ENCODE peak calls at places on chromosome 21, in four cellular contexts. H is GM12865, L is right lobe of liver, A is cardiac fibroblast. E is an unnamed sample.

GRCh38 chr21:19440792-19441494 is 1037.4 kb upstream of the TMPRSS15 start:
- DNase-seq in H (peak; percentile 15), A (no peak), L (no peak), E (no peak)

GRCh38 chr21:46594276-46594675 is 10.6 kb downstream of the S100B start:
- DNase-seq in H (no peak), A (no peak), L (no peak), E (no peak)

GRCh38 chr21:25717491-25718139 is 17.1 kb downstream of the ATP5PF start:
- DNase-seq in A (peak; percentile 68), L (no peak), H (no peak), E (no peak)

GRCh38 chr21:25107708-25108107 is 499.6 kb downstream of the MRPL39 start:
- DNase-seq in L (no peak), A (peak; percentile 74), H (no peak), E (no peak)

GRCh38 chr21:33403128-33403785 is at the start of gene IFNGR2:
- DNase-seq in L (peak; percentile 73), A (no peak), H (peak; percentile 76), E (no peak)

GRCh38 chr21:15848632-15849031 is 118.8 kb downstream of the USP25 start:
- DNase-seq in A (peak; percentile 73), H (no peak), L (no peak), E (no peak)

GRCh38 chr21:16420086-16420724 is 690.4 kb downstream of the USP25 start:
- DNase-seq in H (no peak), L (peak; percentile 33), A (peak; percentile 83), E (no peak)

GRCh38 chr21:28883931-28884330 is 108.7 kb downstream of the LTN1 start:
- DNase-seq in A (no peak), L (no peak), H (no peak), E (peak; percentile 10)

GRCh38 chr21:38985423-38986378 is 180.0 kb downstream of the ETS2 start:
- DNase-seq in H (peak; percentile 38), L (peak; percentile 41), A (peak; percentile 93), E (peak; percentile 96)

GRCh38 chr21:18812308-18812707 is 408.7 kb upstream of the TMPRSS15 start:
- DNase-seq in A (no peak), H (no peak), L (no peak), E (no peak)

GRCh38 chr21:32772281-32773047 is 909 bp upstream of the PAXBP1 start:
- DNase-seq in A (peak; percentile 46), L (peak; percentile 41), H (peak; percentile 63), E (no peak)

GRCh38 chr21:32578107-32578691 is 7.1 kb downstream of the TCP10L start:
- DNase-seq in L (no peak), H (no peak), A (peak; percentile 25), E (no peak)

GRCh38 chr21:31140025-31140424 is 101.7 kb upstream of the KRTAP19-8 start:
- DNase-seq in A (no peak), H (no peak), L (no peak), E (no peak)

GRCh38 chr21:35521852-35522505 is 472.9 kb upstream of the RUNX1 start:
- DNase-seq in A (no peak), H (no peak), L (no peak), E (no peak)

GRCh38 chr21:35084869-35085268 is 35.8 kb upstream of the RUNX1 start:
- DNase-seq in H (no peak), A (peak; percentile 95), L (no peak), E (peak; percentile 85)

GRCh38 chr21:43866659-43867331 is 1.8 kb downstream of the AGPAT3 start:
- DNase-seq in A (peak; percentile 9), H (peak; percentile 80), L (peak; percentile 74), E (no peak)

GRCh38 chr21:21547368-21547953 is 549.3 kb downstream of the NCAM2 start:
- DNase-seq in A (peak; percentile 7), H (no peak), L (no peak), E (no peak)

GRCh38 chr21:29115899-29116298 is 14.5 kb upstream of the MAP3K7CL start:
- DNase-seq in A (no peak), L (no peak), H (no peak), E (no peak)

GRCh38 chr21:21612446-21612845 is 614.2 kb downstream of the NCAM2 start:
- DNase-seq in A (peak; percentile 92), L (no peak), H (no peak), E (no peak)

GRCh38 chr21:40841524-40842196 is 5.3 kb downstream of the DSCAM start:
- DNase-seq in L (peak; percentile 77), A (no peak), H (peak; percentile 2), E (no peak)

GRCh38 chr21:39556176-39556575 is 56.6 kb upstream of the B3GALT5 start:
- DNase-seq in L (no peak), A (no peak), H (no peak), E (no peak)

GRCh38 chr21:33985117-33986050 is 69.8 kb upstream of the ATP5PO start:
- DNase-seq in H (no peak), L (no peak), A (no peak), E (no peak)

GRCh38 chr21:16264314-16264713 is 534.5 kb downstream of the USP25 start:
- DNase-seq in L (no peak), A (peak; percentile 53), H (no peak), E (no peak)

GRCh38 chr21:34887729-34888568 is 161.2 kb downstream of the RUNX1 start:
- DNase-seq in H (peak; percentile 86), L (peak; percentile 87), A (peak; percentile 97), E (peak; percentile 93)

GRCh38 chr21:38859852-38860251 is 54.1 kb downstream of the ETS2 start:
- DNase-seq in A (peak; percentile 59), H (no peak), L (no peak), E (no peak)

GRCh38 chr21:37711294-37711844 is 204.9 kb downstream of the KCNJ6 start:
- DNase-seq in A (no peak), H (no peak), L (no peak), E (no peak)

GRCh38 chr21:14591882-14592281 is 45.8 kb upstream of the SAMSN1 start:
- DNase-seq in L (no peak), A (peak; percentile 95), H (peak; percentile 17), E (no peak)

GRCh38 chr21:46500224-46500861 is 41.7 kb downstream of the DIP2A start:
- DNase-seq in H (peak; percentile 42), L (no peak), A (peak; percentile 39), E (no peak)

GRCh38 chr21:31397515-31397926 is 53.5 kb upstream of the TIAM1 start:
- DNase-seq in A (no peak), L (no peak), H (no peak), E (no peak)

GRCh38 chr21:17693801-17694200 is 81.1 kb upstream of the BTG3 start:
- DNase-seq in H (no peak), A (no peak), L (no peak), E (no peak)

GRCh38 chr21:17690078-17690494 is 77.4 kb upstream of the BTG3 start:
- DNase-seq in A (no peak), H (no peak), L (no peak), E (no peak)

DNA sequence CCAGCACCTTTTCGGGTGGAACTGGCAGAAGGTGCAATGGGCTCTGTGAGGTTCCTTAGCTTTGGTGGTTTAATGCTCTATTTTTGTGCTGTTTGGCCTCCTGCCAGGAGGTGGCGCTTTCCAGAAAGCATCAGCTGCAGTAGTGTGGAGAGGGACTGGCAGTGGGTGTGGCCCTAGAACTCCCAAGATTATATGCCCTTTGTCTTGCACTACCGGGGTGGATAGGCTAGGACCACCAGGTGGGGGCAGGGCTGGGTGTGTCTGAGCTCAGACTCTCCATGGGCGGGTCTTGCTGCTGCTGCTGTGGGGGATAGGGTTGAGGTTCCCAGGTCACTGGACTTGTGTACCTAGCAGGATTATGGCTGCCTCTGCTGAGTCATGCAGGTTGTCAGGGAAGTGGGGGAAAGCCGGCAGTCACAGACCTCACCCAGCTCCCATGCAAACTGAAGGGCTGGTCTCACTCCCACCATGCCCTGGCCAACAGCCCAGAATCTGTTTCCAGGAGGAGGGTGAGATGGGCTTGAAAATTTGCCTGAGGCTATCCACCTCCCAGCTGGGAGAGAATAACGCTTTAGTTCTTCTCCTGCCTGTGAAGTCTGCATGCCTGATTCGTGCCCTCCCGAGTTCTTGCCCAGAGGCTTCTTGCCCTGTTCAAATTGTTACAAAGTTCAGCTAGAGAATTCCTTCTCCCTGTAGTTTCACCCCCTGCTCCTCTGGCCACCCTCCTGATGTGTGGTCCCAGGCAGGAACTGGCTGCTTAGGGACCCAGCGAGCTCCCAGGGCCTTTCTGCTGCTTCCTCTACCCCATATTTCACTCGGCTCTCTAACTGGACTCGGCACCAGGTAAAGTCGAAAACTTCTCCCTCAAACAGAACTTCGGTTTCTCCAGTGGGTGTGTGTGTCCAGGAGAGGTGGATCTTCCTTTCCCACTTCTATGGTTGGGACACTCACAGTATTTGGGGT is 76.5 kb upstream of the BTG3 start:
- DNase-seq in A (no peak), L (no peak), H (peak; percentile 26), E (no peak)
- H3K4me3 ChIP-seq in A (no peak overlapping the region), L (no peak overlapping the region), H (no peak overlapping the region), E (no peak overlapping the region)

DNA sequence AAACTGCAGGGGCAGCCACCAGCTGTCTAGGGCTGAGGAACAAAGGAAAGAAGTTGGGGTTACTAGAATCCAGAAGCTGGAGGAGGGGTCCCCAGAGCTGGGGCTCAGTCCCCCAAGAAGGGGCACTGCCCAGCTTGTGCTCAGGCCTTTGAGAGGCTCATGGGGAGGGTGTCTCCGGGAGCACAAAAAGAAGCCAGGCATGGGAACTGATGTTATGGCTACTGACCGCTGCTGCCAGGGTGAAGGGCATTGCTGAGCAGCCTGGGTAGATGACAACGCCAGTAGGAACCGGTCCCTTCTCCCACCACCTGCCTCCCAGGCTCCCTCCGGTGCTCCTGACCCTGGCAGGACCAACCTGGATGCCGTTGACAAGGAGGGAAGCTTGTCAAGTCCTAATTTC is 762.5 kb upstream of the TPTE start:
- DNase-seq in L (no peak), A (no peak), H (no peak), E (no peak)
- H3K4me3 ChIP-seq in L (no peak overlapping the region), A (no peak overlapping the region), H (no peak overlapping the region), E (no peak overlapping the region)

GRCh38 chr21:45409466-45410150 is 4.6 kb downstream of the COL18A1 start:
- DNase-seq in H (no peak), A (no peak), L (peak; percentile 83), E (no peak)
- H3K4me3 ChIP-seq in H (no peak overlapping the region), A (no peak overlapping the region), L (peak overlapping the region; percentile 35), E (no peak overlapping the region)

GRCh38 chr21:17602874-17603273 is 9.8 kb downstream of the BTG3 start:
- DNase-seq in A (peak; percentile 37), H (no peak), L (no peak), E (peak; percentile 14)

GRCh38 chr21:17598437-17598836 is 14.3 kb downstream of the BTG3 start:
- DNase-seq in H (peak; percentile 52), A (no peak), L (no peak), E (no peak)

DNA sequence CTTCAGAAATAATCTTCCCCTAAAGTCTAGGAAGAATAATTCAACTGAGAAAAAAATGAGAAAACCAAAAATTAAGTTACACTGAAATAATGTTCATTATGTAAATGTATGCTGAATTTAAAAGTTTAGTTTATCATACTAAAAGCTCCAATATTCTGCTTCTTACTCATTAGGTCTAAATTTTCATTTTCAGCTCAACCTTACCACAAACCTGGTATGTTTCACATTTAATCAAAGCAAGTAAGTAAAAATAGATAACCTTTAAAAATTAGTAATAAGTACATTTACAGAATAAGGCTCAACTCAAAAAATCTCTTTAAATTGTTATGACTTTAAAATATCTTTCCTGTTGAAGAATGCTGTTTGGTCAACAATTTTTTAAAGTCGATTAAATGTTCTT is 15.0 kb downstream of the BTG3 start:
- DNase-seq in H (no peak), A (no peak), L (no peak), E (no peak)
- H3K4me3 ChIP-seq in H (no peak overlapping the region), A (no peak overlapping the region), L (no peak overlapping the region), E (no peak overlapping the region)

DNA sequence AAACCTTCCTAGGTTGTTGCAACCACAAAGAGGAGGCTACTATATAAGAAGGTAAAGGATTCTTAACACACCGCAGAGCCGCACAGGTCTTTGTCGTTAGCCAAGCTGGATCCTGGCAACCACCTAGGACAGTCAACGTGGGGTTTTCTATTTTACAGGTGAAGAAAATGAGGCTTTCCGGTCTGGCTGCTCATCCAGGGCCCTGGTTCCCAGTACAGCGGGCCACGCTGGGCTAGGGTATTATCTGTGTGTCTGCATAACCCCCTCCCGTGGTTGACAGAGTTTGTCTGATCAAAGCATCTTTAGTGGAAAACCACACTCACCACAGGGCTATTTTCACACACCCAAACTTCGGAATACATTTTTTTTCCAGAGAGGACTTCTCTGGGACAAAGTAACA is 39.0 kb upstream of the PDE9A start:
- DNase-seq in A (no peak), L (no peak), H (no peak), E (no peak)
- H3K4me3 ChIP-seq in A (no peak overlapping the region), L (no peak overlapping the region), H (no peak overlapping the region), E (no peak overlapping the region)